ENCODE peak calls at places on chromosome 19, in five cellular contexts. G is RWPE1, B is MG63, I is left cardiac atrium, M is stomach. N is an unnamed sample.

GRCh38 chr19:52959613-52960295 is 2.9 kb downstream of the ZNF816 start:
- DNase-seq in B (no peak), I (no peak), M (no peak), G (no peak), N (no peak)

GRCh38 chr19:17327654-17328516 is 6.8 kb downstream of the ANO8 start:
- DNase-seq in G (peak; percentile 72), I (peak; percentile 79), B (no peak), M (peak; percentile 65), N (peak; percentile 76)

GRCh38 chr19:15251010-15251748 is 18.9 kb upstream of the EPHX3 start:
- DNase-seq in B (no peak), M (no peak), I (peak; percentile 66), G (peak; percentile 43), N (no peak)

GRCh38 chr19:54247106-54247930 is 4.7 kb upstream of the LILRA6 start:
- DNase-seq in B (no peak), G (no peak), M (no peak), I (no peak), N (no peak)

GRCh38 chr19:38402967-38403674 is at the start of gene FAM98C:
- DNase-seq in G (peak; percentile 100), I (peak; percentile 96), B (peak; percentile 96), M (peak; percentile 98), N (peak; percentile 98)

GRCh38 chr19:14432817-14433453 is at the start of gene PKN1:
- DNase-seq in G (peak; percentile 41), I (peak; percentile 79), B (peak; percentile 74), M (peak; percentile 57), N (no peak)

GRCh38 chr19:19537321-19538048 is 580 bp upstream of the CILP2 start:
- DNase-seq in B (no peak), M (no peak), I (no peak), G (no peak), N (no peak)

GRCh38 chr19:41808663-41809566 is 12.5 kb downstream of the CEACAM3 start:
- DNase-seq in M (peak; percentile 29), I (peak; percentile 46), G (no peak), B (no peak), N (no peak)